ENCODE peak calls at places on chromosomes 6 and 20, in ten cellular contexts. O, J, S, E, G, I, B, L, A and P are unnamed samples.
A peak's percentile ranks its signal among the peaks of the same experiment; 100 is the strongest.

GRCh38 chr20:21102691-21103311 is 3.4 kb downstream of the LINC00237 start:
- DNase-seq in S (peak; percentile 84), O (peak; percentile 60), G (peak; percentile 1), A (no peak), I (no peak), E (no peak), J (no peak), L (no peak), B (no peak), P (peak; percentile 40)

GRCh38 chr6:45560421-45560820 is 182.7 kb upstream of the SUPT3H start:
- DNase-seq in J (no peak), L (no peak), S (no peak), E (no peak), I (no peak), B (no peak), G (no peak), O (no peak), A (no peak), P (no peak)

GRCh38 chr6:29011276-29011734 is 6.2 kb upstream of the ZNF311 start:
- DNase-seq in L (peak; percentile 53), B (no peak), O (peak; percentile 31), I (peak; percentile 64), J (peak; percentile 75), G (peak; percentile 51), S (no peak), E (peak; percentile 28), A (no peak), P (no peak)

GRCh38 chr6:97819680-97820079 is 536.7 kb upstream of the MMS22L start:
- DNase-seq in E (peak; percentile 12), S (no peak), A (no peak), I (no peak), G (no peak), J (no peak), L (no peak), B (no peak), O (no peak), P (no peak)

GRCh38 chr6:6277418-6277817 is 43.0 kb downstream of the F13A1 start:
- DNase-seq in O (no peak), B (no peak), A (no peak), L (peak; percentile 3), I (peak; percentile 7), S (no peak), E (no peak), G (no peak), J (peak; percentile 24), P (no peak)

GRCh38 chr6:75205776-75206334 is at the start of gene COL12A1:
- DNase-seq in S (peak; percentile 81), G (peak; percentile 100), J (peak; percentile 99), E (peak; percentile 99), L (peak; percentile 100), I (peak; percentile 99), B (peak; percentile 75), A (peak; percentile 22), O (peak; percentile 71), P (peak; percentile 91)

GRCh38 chr6:120903836-120904235 is 430.4 kb downstream of the TBC1D32 start:
- DNase-seq in S (no peak), B (no peak), I (no peak), G (no peak), E (no peak), A (no peak), O (no peak), J (no peak), L (no peak), P (no peak)

GRCh38 chr20:58271596-58272460 is 37.7 kb upstream of the RAB22A start:
- DNase-seq in G (peak; percentile 71), L (no peak), J (no peak), I (no peak), S (no peak), A (no peak), E (no peak), B (no peak), O (no peak), P (no peak)

GRCh38 chr6:39294899-39295298 is 19.3 kb downstream of the KCNK17 start:
- DNase-seq in B (no peak), A (no peak), J (no peak), E (no peak), L (no peak), G (no peak), O (no peak), S (no peak), I (no peak), P (no peak)

GRCh38 chr6:40988634-40989033 is 50.4 kb downstream of the UNC5CL start:
- DNase-seq in S (no peak), J (no peak), A (no peak), B (no peak), O (no peak), E (no peak), L (no peak), G (no peak), I (no peak), P (no peak)

GRCh38 chr20:39181490-39181889 is 219.3 kb downstream of the DHX35 start:
- DNase-seq in I (no peak), S (no peak), G (no peak), L (no peak), E (no peak), A (no peak), J (no peak), O (no peak), B (no peak), P (no peak)

GRCh38 chr20:58577139-58577806 is 62.1 kb upstream of the APCDD1L start:
- DNase-seq in J (no peak), B (no peak), E (no peak), I (no peak), L (no peak), S (peak; percentile 24), G (no peak), O (no peak), A (no peak), P (no peak)

GRCh38 chr6:54980511-54981275 is 134.1 kb downstream of the FAM83B start:
- DNase-seq in J (no peak), S (no peak), B (no peak), L (peak; percentile 9), G (peak; percentile 90), I (peak; percentile 38), A (no peak), O (no peak), E (peak; percentile 59), P (no peak)

GRCh38 chr6:47181681-47182080 is 128.0 kb downstream of the TNFRSF21 start:
- DNase-seq in S (no peak), O (no peak), A (no peak), E (no peak), G (no peak), I (no peak), J (no peak), L (no peak), B (no peak), P (no peak)

GRCh38 chr6:151389640-151390275 is 1.6 kb downstream of the ZBTB2 start:
- DNase-seq in L (peak; percentile 68), B (peak; percentile 24), J (peak; percentile 87), A (peak; percentile 58), E (no peak), O (peak; percentile 58), G (peak; percentile 59), I (peak; percentile 74), S (no peak), P (peak; percentile 70)

GRCh38 chr20:46375771-46376170 is 30.6 kb downstream of the ELMO2 start:
- DNase-seq in I (peak; percentile 18), S (no peak), B (no peak), G (peak; percentile 39), O (no peak), L (no peak), J (peak; percentile 47), A (no peak), E (peak; percentile 8), P (no peak)

DNA sequence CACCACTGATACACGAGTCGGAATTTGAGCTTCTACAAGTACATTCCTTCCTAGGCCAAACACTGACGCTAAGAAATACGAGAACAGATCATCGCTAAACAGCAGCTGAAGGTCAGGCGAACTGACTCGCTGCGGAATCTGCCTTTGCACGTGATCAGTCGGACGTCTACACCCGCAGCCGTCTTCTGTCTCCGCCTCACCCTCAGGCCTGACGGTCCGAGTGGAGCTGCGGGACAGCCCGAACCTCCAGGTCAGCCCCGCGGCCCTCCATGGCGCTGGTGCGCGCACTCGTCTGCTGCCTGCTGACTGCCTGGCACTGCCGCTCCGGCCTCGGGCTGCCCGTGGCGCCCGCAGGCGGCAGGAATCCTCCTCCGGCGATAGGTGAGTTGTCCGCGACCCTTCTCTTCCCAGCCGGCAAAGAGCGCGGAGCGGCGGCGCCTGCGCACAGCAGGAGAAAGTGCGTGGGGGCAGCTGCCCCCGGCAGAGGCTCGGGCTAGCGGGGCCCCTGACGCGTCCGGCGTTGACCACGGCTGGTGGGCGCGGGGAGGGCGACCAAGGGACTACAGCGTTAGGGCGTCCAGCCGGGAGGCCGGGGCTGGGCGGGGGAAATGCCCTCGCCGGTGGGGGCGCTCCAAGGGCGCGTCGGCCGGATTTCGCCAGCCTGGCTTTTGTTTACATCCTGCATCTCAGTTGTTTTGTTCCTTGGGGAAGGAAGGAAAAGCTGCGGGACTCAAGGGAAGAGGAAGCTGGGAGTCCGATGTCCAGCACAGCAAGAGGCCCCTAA is at the start of gene SMPDL3A:
- DNase-seq in S (peak; percentile 89), E (peak; percentile 57), L (peak; percentile 88), O (peak; percentile 82), A (no peak), B (peak; percentile 9), I (peak; percentile 90), J (peak; percentile 79), G (peak; percentile 97), P (peak; percentile 70)
- TF ChIP-seq CTCF in S (peak; percentile 25), E (peak; percentile 33), L (peak; percentile 42), O (no peak), A (peak; percentile 39), B (no peak), I (peak; percentile 53), J (peak; percentile 30), G (peak; percentile 39), P (peak; percentile 54)

GRCh38 chr6:144066255-144066654 is 29.1 kb downstream of the SF3B5 start:
- DNase-seq in A (no peak), I (no peak), B (no peak), S (no peak), E (no peak), O (no peak), G (no peak), J (no peak), L (no peak), P (no peak)
- H3K4me3 ChIP-seq in A (no peak overlapping the region), I (no peak overlapping the region), B (no peak overlapping the region), S (no peak overlapping the region), E (no peak overlapping the region), O (no peak overlapping the region), G (no peak overlapping the region), J (no peak overlapping the region), L (no peak overlapping the region), P (no peak overlapping the region)

GRCh38 chr20:6829510-6830116 is 62.1 kb downstream of the BMP2 start:
- DNase-seq in S (no peak), J (peak; percentile 18), E (peak; percentile 5), O (no peak), B (no peak), A (no peak), I (no peak), G (peak; percentile 1), L (no peak), P (no peak)
- TF ChIP-seq CTCF in S (no peak), J (peak; percentile 32), E (peak; percentile 48), O (no peak), B (no peak), A (peak; percentile 24), I (no peak), G (no peak), L (no peak), P (no peak)

GRCh38 chr6:111600588-111601440 is 4.9 kb downstream of the TRAF3IP2 start:
- DNase-seq in B (no peak), O (no peak), J (no peak), G (no peak), L (no peak), A (no peak), S (no peak), E (no peak), I (no peak), P (no peak)
- H3K4me3 ChIP-seq in B (no peak overlapping the region), O (no peak overlapping the region), J (no peak overlapping the region), G (no peak overlapping the region), L (no peak overlapping the region), A (no peak overlapping the region), S (no peak overlapping the region), E (no peak overlapping the region), I (no peak overlapping the region), P (no peak overlapping the region)